ENCODE peak calls at places on chromosomes 6 and 20, in four cellular contexts. One of them, this sample, is unnamed.

GRCh38 chr6:3124667-3125066 is 6.2 kb downstream of the BPHL start:
- DNase-seq in GM23338: no peak
- DNase-seq in prostate gland: no peak
- DNase-seq in caudate nucleus: no peak
- DNase-seq in this sample: no peak

GRCh38 chr6:166258854-166259276 is 49.3 kb downstream of the PRR18 start:
- DNase-seq in GM23338: no peak
- DNase-seq in prostate gland: no peak
- DNase-seq in caudate nucleus: no peak
- DNase-seq in this sample: no peak

GRCh38 chr6:154995241-154996162 is at the start of gene TIAM2:
- DNase-seq in GM23338: peak
- DNase-seq in prostate gland: no peak
- DNase-seq in caudate nucleus: no peak
- DNase-seq in this sample: no peak

GRCh38 chr20:17833036-17833674 is 133.4 kb downstream of the BANF2 start:
- DNase-seq in GM23338: no peak
- DNase-seq in prostate gland: no peak
- DNase-seq in caudate nucleus: no peak
- DNase-seq in this sample: no peak

GRCh38 chr20:32252189-32252588 is 25.3 kb upstream of the KIF3B start:
- DNase-seq in GM23338: no peak
- DNase-seq in prostate gland: no peak
- DNase-seq in caudate nucleus: no peak
- DNase-seq in this sample: no peak

GRCh38 chr6:104558746-104559145 is 301.0 kb downstream of the HACE1 start:
- DNase-seq in GM23338: no peak
- DNase-seq in prostate gland: no peak
- DNase-seq in caudate nucleus: no peak
- DNase-seq in this sample: no peak

GRCh38 chr6:72798196-72798595 is 176.3 kb downstream of the KCNQ5 start:
- DNase-seq in GM23338: no peak
- DNase-seq in prostate gland: no peak
- DNase-seq in caudate nucleus: no peak
- DNase-seq in this sample: no peak

GRCh38 chr6:24529985-24530384 is 35.2 kb downstream of the ALDH5A1 start:
- DNase-seq in GM23338: no peak
- DNase-seq in prostate gland: no peak
- DNase-seq in caudate nucleus: no peak
- DNase-seq in this sample: no peak

GRCh38 chr6:43770417-43771209 is 602 bp downstream of the VEGFA start:
- DNase-seq in GM23338: peak
- DNase-seq in prostate gland: peak
- DNase-seq in caudate nucleus: peak
- DNase-seq in this sample: no peak

GRCh38 chr6:158770948-158771347 is 48.2 kb downstream of the EZR start:
- DNase-seq in GM23338: no peak
- DNase-seq in prostate gland: no peak
- DNase-seq in caudate nucleus: no peak
- DNase-seq in this sample: no peak

GRCh38 chr6:158770533-158770932 is 48.6 kb downstream of the EZR start:
- DNase-seq in GM23338: no peak
- DNase-seq in prostate gland: no peak
- DNase-seq in caudate nucleus: no peak
- DNase-seq in this sample: no peak

GRCh38 chr6:158772851-158773371 is 46.3 kb downstream of the EZR start:
- DNase-seq in GM23338: no peak
- DNase-seq in prostate gland: peak
- DNase-seq in caudate nucleus: no peak
- DNase-seq in this sample: no peak

GRCh38 chr6:158771399-158772158 is 47.6 kb downstream of the EZR start:
- DNase-seq in GM23338: no peak
- DNase-seq in prostate gland: no peak
- DNase-seq in caudate nucleus: no peak
- DNase-seq in this sample: no peak

DNA sequence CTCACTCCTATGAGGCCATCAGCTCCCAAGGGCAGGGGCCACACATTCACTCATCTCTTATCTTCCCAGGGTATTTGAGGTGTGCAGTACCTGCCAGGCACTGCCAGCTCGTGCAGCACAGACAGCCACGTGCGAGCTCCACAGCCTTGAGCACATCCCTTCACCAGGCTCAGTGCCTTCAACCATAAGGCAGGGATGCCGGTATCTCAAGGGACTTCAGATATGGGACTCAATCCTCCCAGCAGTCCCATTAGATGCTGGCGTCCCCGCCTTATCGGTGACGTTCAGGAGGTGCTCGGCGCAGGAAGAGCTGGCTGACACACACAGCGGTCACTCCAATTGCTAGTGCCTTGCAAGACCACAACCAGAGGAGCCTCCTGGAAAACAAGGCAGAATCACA is 47.0 kb downstream of the EZR start:
- DNase-seq in GM23338: no peak
- DNase-seq in prostate gland: no peak
- DNase-seq in caudate nucleus: no peak
- DNase-seq in this sample: no peak
- H3K27ac ChIP-seq in GM23338: peak
- H3K27ac ChIP-seq in prostate gland: peak
- H3K27ac ChIP-seq in caudate nucleus: no peak
- H3K27ac ChIP-seq in this sample: no peak

GRCh38 chr6:11207199-11207968 is 25.1 kb downstream of the NEDD9 start:
- DNase-seq in GM23338: no peak
- DNase-seq in prostate gland: peak
- DNase-seq in caudate nucleus: no peak
- DNase-seq in this sample: no peak
- H3K27ac ChIP-seq in GM23338: no peak
- H3K27ac ChIP-seq in prostate gland: peak
- H3K27ac ChIP-seq in caudate nucleus: peak
- H3K27ac ChIP-seq in this sample: no peak

DNA sequence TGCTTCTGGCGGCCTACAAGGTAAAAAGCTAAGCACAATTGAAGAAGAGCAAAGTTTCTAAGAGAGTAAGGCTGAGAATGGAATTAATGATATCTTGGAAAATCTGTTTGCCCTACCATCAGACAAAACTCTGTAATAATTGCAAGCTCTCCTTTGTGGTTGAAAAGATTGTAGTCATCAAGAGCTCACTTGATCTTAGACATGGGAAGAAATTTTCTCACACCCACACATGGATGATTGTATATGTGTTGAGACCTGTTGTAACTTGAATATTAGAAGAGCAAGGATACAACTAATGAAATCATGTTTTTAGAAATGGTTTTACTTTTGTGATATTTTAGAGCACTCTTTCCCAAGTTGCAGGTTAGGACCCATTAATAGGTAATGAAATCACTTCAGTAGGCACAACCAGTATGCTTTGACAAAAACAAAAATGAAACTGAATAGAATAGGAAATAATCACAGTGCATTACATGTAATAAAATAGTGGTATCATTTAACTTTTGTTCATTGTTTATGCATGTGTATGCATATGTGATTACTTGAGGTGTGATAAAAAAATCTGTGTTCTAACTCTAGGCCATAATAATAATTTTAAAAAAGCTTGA is 14.0 kb downstream of the DCBLD1 start:
- DNase-seq in GM23338: no peak
- DNase-seq in prostate gland: no peak
- DNase-seq in caudate nucleus: no peak
- DNase-seq in this sample: no peak
- H3K27ac ChIP-seq in GM23338: no peak
- H3K27ac ChIP-seq in prostate gland: no peak
- H3K27ac ChIP-seq in caudate nucleus: no peak
- H3K27ac ChIP-seq in this sample: no peak

GRCh38 chr6:113122060-113122459 is 735.1 kb upstream of the MARCKS start:
- DNase-seq in GM23338: peak
- DNase-seq in prostate gland: no peak
- DNase-seq in caudate nucleus: no peak
- DNase-seq in this sample: no peak
- H3K27ac ChIP-seq in GM23338: no peak
- H3K27ac ChIP-seq in prostate gland: no peak
- H3K27ac ChIP-seq in caudate nucleus: no peak
- H3K27ac ChIP-seq in this sample: no peak

This sample was measured in dorsolateral prefrontal cortex.